ENCODE peak calls at places on chromosomes 6 and 20, in ten cellular contexts. X, O, N, K, L, B, P, R, A and V are unnamed samples.

GRCh38 chr20:46752639-46753235 is 43.3 kb downstream of the SLC2A10 start:
- DNase-seq in X (peak; percentile 81), O (peak; percentile 74), N (peak; percentile 56), K (peak; percentile 64), L (no peak), B (peak; percentile 47), P (peak; percentile 46), R (peak; percentile 47), A (peak; percentile 75), V (peak; percentile 53)

GRCh38 chr6:163355471-163355991 is 59.0 kb upstream of the QKI start:
- DNase-seq in X (peak; percentile 49), O (peak; percentile 79), N (no peak), K (no peak), L (no peak), B (peak; percentile 40), P (no peak), R (no peak), A (no peak), V (no peak)

GRCh38 chr6:158703840-158704822 is 54.3 kb downstream of the SYTL3 start:
- DNase-seq in X (peak; percentile 81), O (peak; percentile 91), N (peak; percentile 91), K (peak; percentile 92), L (peak; percentile 94), B (peak; percentile 60), P (peak; percentile 84), R (peak; percentile 21), A (peak; percentile 91), V (peak; percentile 88)

GRCh38 chr6:26394289-26394688 is 7.8 kb upstream of the BTN3A1 start:
- DNase-seq in X (no peak), O (no peak), N (no peak), K (no peak), L (no peak), B (no peak), P (no peak), R (peak; percentile 72), A (no peak), V (no peak)

GRCh38 chr20:15931897-15932296 is 641.4 kb downstream of the KIF16B start:
- DNase-seq in X (no peak), O (no peak), N (no peak), K (no peak), L (no peak), B (no peak), P (no peak), R (no peak), A (no peak), V (no peak)

GRCh38 chr6:7062445-7063162 is 45.2 kb upstream of the RREB1 start:
- DNase-seq in X (no peak), O (no peak), N (no peak), K (no peak), L (no peak), B (no peak), P (peak; percentile 26), R (no peak), A (no peak), V (no peak)

GRCh38 chr20:58340853-58341252 is 31.3 kb downstream of the RAB22A start:
- DNase-seq in X (no peak), O (no peak), N (no peak), K (no peak), L (no peak), B (no peak), P (no peak), R (peak; percentile 5), A (no peak), V (no peak)

GRCh38 chr6:168045141-168045691 is 33.8 kb downstream of the FRMD1 start:
- DNase-seq in X (no peak), O (no peak), N (no peak), K (no peak), L (no peak), B (no peak), P (no peak), R (no peak), A (no peak), V (no peak)

GRCh38 chr6:232896-233640 is 59.2 kb upstream of the DUSP22 start:
- DNase-seq in X (no peak), O (no peak), N (no peak), K (no peak), L (no peak), B (no peak), P (no peak), R (no peak), A (no peak), V (no peak)

GRCh38 chr20:6685181-6685582 is 82.3 kb upstream of the BMP2 start:
- DNase-seq in X (no peak), O (no peak), N (no peak), K (no peak), L (no peak), B (no peak), P (no peak), R (no peak), A (no peak), V (no peak)

GRCh38 chr6:8029243-8029870 is 34.8 kb downstream of the BLOC1S5 start:
- DNase-seq in X (no peak), O (no peak), N (no peak), K (no peak), L (no peak), B (no peak), P (no peak), R (no peak), A (peak; percentile 67), V (no peak)

GRCh38 chr6:3031857-3032256 is 32.2 kb downstream of the NQO2 start:
- DNase-seq in X (no peak), O (no peak), N (no peak), K (no peak), L (no peak), B (no peak), P (no peak), R (no peak), A (no peak), V (no peak)

GRCh38 chr6:167930300-167930699 is 67.2 kb upstream of the KIF25 start:
- DNase-seq in X (no peak), O (no peak), N (no peak), K (no peak), L (no peak), B (no peak), P (no peak), R (peak; percentile 74), A (no peak), V (no peak)

GRCh38 chr6:107318100-107318736 is 141.1 kb downstream of the PDSS2 start:
- DNase-seq in X (peak; percentile 70), O (peak; percentile 58), N (peak; percentile 62), K (peak; percentile 53), L (no peak), B (peak; percentile 18), P (peak; percentile 45), R (peak; percentile 45), A (peak; percentile 42), V (peak; percentile 39)

GRCh38 chr20:58001381-58001780 is 227.1 kb downstream of the ANKRD60 start:
- DNase-seq in X (peak; percentile 71), O (peak; percentile 68), N (no peak), K (no peak), L (no peak), B (no peak), P (peak; percentile 30), R (no peak), A (no peak), V (no peak)

GRCh38 chr6:163764565-163764964 is 350.0 kb downstream of the QKI start:
- DNase-seq in X (no peak), O (no peak), N (no peak), K (no peak), L (no peak), B (no peak), P (no peak), R (peak; percentile 13), A (no peak), V (no peak)

DNA sequence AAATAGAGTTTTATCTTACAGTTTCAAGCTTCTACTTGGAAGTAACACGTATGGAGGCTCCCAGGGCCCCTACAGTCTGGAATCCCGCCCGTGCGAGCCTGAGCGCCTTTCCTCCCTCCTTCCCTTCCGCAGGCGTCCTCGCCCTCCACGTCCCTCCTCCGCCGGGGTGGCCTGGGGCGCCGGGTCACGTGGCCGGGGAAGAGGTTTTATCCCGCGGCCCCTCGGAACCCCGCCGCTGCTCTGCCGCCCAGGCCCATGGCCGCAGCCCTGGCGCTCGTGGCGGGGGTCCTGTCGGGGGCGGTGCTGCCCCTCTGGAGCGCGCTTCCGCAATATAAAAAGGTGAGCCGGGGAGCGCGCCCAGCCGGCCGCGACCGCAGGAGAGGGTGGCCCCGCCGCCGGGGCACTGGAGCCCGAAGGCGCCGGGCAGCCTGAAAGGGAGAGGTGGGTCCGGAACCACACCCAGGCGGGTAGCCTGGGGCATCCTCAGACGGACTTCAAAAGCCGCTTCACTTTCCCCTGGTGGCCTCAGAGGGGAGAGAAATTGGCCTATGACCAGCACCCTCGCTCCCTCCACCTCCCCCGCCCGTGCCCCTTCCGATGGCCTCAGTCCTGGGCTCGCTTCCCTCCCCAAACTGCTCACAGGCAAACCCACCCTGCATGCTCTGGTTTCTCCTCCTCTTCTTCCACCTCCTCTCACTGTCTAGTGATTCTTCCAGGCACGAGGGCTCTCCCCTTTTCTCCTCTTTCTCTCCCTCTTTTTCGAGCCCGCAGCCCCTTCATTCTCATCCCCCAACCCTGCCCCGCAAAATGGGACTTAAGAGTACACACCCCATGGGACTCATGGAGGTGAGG is at the start of gene CLPSL2:
- DNase-seq in X (no peak), O (no peak), N (peak; percentile 45), K (peak; percentile 55), L (no peak), B (no peak), P (peak; percentile 41), R (no peak), A (peak; percentile 64), V (no peak)
- TF ChIP-seq CTCF in X (no peak), O (no peak), N (no peak), K (no peak), L (no peak), B (no peak), P (no peak), R (no peak), A (no peak), V (no peak)

DNA sequence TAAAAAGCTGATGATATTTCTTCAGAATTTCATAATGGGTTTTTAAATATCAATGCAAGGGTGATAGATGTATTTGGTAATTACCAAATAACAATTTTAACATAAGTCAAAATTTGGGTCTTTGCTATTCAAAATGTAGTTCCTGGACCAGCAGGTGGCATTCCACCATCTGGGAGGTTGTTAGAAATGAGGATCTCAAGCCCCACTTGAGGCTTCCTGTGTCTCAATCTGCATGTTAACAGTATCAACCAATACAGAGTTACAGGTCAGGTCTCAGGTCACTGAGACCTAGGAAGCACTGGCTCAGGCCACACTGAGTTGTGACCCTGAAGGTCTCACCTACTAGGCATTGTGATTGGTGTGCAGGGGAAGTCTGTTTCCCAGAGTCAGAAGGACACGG is 57.2 kb upstream of the MTRF1L start:
- DNase-seq in X (no peak), O (no peak), N (peak; percentile 10), K (no peak), L (no peak), B (no peak), P (no peak), R (no peak), A (no peak), V (no peak)
- TF ChIP-seq CTCF in X (no peak), O (no peak), N (no peak), K (no peak), L (peak; percentile 26), B (no peak), P (no peak), R (peak; percentile 43), A (no peak), V (peak; percentile 38)

GRCh38 chr6:76166874-76167273 is 94.4 kb upstream of the IMPG1 start:
- DNase-seq in X (no peak), O (no peak), N (no peak), K (no peak), L (no peak), B (no peak), P (no peak), R (no peak), A (no peak), V (no peak)
- TF ChIP-seq CTCF in X (no peak), O (no peak), N (no peak), K (no peak), L (no peak), B (no peak), P (peak; percentile 42), R (no peak), A (no peak), V (no peak)

GRCh38 chr20:17541996-17542395 is 10.8 kb upstream of the BFSP1 start:
- DNase-seq in X (no peak), O (no peak), N (no peak), K (no peak), L (no peak), B (no peak), P (no peak), R (peak; percentile 27), A (no peak), V (no peak)
- TF ChIP-seq CTCF in X (no peak), O (no peak), N (no peak), K (no peak), L (no peak), B (no peak), P (no peak), R (no peak), A (no peak), V (no peak)